ENCODE peak calls at places on chromosome 15, in six cellular contexts. X is neuronal stem cell, R is H9, Z is mesendoderm, P is IMR-90, I is H1. V is an unnamed sample. For H3K4me1, the result is how much of the 10 kb centered on the place peaks cover.

GRCh38 chr15:38192496-38192895 is 60.1 kb upstream of the SPRED1 start:
- DNase-seq in I (no peak), R (no peak), X (no peak), P (no peak), Z (no peak), V (no peak)

GRCh38 chr15:70826634-70827033 is 27.3 kb downstream of the LARP6 start:
- DNase-seq in R (no peak), I (no peak), Z (no peak), X (no peak), P (peak), V (peak)

GRCh38 chr15:58608129-58608590 is 141.3 kb downstream of the ADAM10 start:
- DNase-seq in R (no peak), Z (no peak), P (peak), X (no peak), I (no peak), V (peak)

GRCh38 chr15:94524565-94524964 is 293.2 kb downstream of the MCTP2 start:
- DNase-seq in I (no peak), X (no peak), Z (peak), P (no peak), R (no peak), V (no peak)

GRCh38 chr15:47786371-47786770 is 69.1 kb downstream of the SEMA6D start:
- DNase-seq in I (no peak), Z (no peak), R (no peak), X (no peak), P (peak), V (peak)

GRCh38 chr15:49145651-49146609 is 9.5 kb downstream of the COPS2 start:
- DNase-seq in X (peak), I (no peak), Z (peak), R (no peak), P (peak), V (peak)

GRCh38 chr15:68935400-68935937 is 5.1 kb downstream of the SPESP1 start:
- DNase-seq in P (no peak), I (no peak), X (no peak), R (no peak), Z (no peak), V (no peak)

GRCh38 chr15:85094685-85095084 is 113.0 kb downstream of the PDE8A start:
- DNase-seq in R (no peak), P (peak), Z (no peak), I (no peak), X (no peak), V (peak)

GRCh38 chr15:54482251-54482650 is 504.0 kb downstream of the UNC13C start:
- DNase-seq in P (no peak), X (peak), I (no peak), R (no peak), Z (peak), V (no peak)

GRCh38 chr15:39344662-39345141 is 236.2 kb upstream of the THBS1 start:
- DNase-seq in I (no peak), Z (no peak), R (no peak), P (no peak), X (no peak), V (peak)

GRCh38 chr15:48361690-48362089 is 30.5 kb downstream of the DUT start:
- DNase-seq in X (no peak), Z (no peak), I (no peak), P (peak), R (no peak), V (no peak)

GRCh38 chr15:100116416-100117190 is 225.2 kb downstream of the ADAMTS17 start:
- DNase-seq in I (no peak), Z (no peak), P (no peak), R (no peak), X (no peak), V (no peak)

GRCh38 chr15:20352241-20353200 is 189.1 kb downstream of the GOLGA6L6 start:
- DNase-seq in Z (no peak), X (no peak), I (no peak), R (peak), P (no peak), V (no peak)

GRCh38 chr15:84113919-84114318 is 121.7 kb upstream of the GOLGA6L4 start:
- DNase-seq in Z (no peak), R (no peak), X (no peak), I (no peak), P (no peak), V (no peak)

GRCh38 chr15:70201376-70201775 is 103.7 kb upstream of the TLE3 start:
- DNase-seq in Z (no peak), R (no peak), X (no peak), P (no peak), I (no peak), V (no peak)

GRCh38 chr15:96687388-96688107 is 357.0 kb downstream of the NR2F2 start:
- DNase-seq in X (no peak), Z (peak), P (no peak), I (no peak), R (no peak), V (no peak)

GRCh38 chr15:88932875-88933330 is 19.7 kb upstream of the MFGE8 start:
- DNase-seq in I (peak), X (no peak), P (no peak), Z (no peak), R (no peak), V (no peak)

GRCh38 chr15:69659454-69660050 is 206.9 kb downstream of the RPLP1 start:
- DNase-seq in P (no peak), R (no peak), X (no peak), I (no peak), Z (no peak), V (no peak)

GRCh38 chr15:62847900-62848489 is 194.6 kb upstream of the TPM1 start:
- DNase-seq in R (peak), I (peak), X (peak), P (peak), Z (peak), V (peak)

GRCh38 chr15:88335074-88335473 is 78.5 kb upstream of the NTRK3 start:
- DNase-seq in I (no peak), R (no peak), X (no peak), P (no peak), Z (peak), V (no peak)

GRCh38 chr15:63374686-63375520 is 6.7 kb downstream of the CA12 start:
- DNase-seq in R (no peak), X (no peak), I (no peak), P (peak), Z (no peak), V (peak)

GRCh38 chr15:62495670-62496328 is 330.7 kb upstream of the C2CD4B start:
- DNase-seq in X (no peak), I (no peak), R (no peak), P (peak), Z (peak), V (peak)

GRCh38 chr15:76285241-76285825 is 25.9 kb downstream of the ETFA start:
- DNase-seq in R (no peak), P (peak), Z (no peak), X (no peak), I (no peak), V (peak)

GRCh38 chr15:51097553-51098330 is 3.0 kb upstream of the TNFAIP8L3 start:
- DNase-seq in R (no peak), I (no peak), P (peak), Z (no peak), X (no peak), V (peak)

GRCh38 chr15:52134502-52135144 is 22.0 kb upstream of the BCL2L10 start:
- DNase-seq in R (no peak), Z (no peak), P (no peak), X (no peak), I (no peak), V (no peak)

GRCh38 chr15:45642203-45642932 is 7.5 kb downstream of the SQOR start:
- DNase-seq in Z (peak), I (no peak), P (peak), X (no peak), R (no peak), V (peak)

GRCh38 chr15:92897620-92898019 is 2.5 kb upstream of the CHD2 start:
- DNase-seq in P (no peak), Z (no peak), R (no peak), X (no peak), I (no peak), V (no peak)
- H3K4me1 ChIP-seq in P (under half), Z (under half), R (under half), X (under half), I (under half), V (under half)

DNA sequence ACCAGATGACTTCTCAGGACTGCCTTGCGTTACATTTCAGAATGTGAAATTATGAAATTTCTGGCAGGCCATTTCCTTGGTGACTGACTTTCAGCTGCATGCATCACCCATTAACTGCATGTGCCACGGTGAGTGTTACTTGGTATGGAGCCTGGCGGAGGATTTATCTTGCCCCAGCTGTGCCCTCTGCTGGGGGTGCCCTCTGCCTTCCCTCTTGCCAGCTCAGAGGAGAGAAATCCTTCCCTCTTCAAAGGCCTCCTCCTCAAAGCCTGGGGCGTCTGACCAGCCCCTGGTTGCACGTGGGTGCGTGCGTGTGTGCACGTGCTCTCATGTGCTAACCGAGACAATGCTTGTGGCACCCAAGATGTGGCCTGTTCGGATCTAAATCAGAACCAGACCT is 57.8 kb upstream of the CTSH start:
- DNase-seq in Z (no peak), I (no peak), X (no peak), P (no peak), R (no peak), V (no peak)
- H2AK5ac ChIP-seq in Z (no peak), I (no peak), X (no peak), P (peak), R (no peak), V (peak)

DNA sequence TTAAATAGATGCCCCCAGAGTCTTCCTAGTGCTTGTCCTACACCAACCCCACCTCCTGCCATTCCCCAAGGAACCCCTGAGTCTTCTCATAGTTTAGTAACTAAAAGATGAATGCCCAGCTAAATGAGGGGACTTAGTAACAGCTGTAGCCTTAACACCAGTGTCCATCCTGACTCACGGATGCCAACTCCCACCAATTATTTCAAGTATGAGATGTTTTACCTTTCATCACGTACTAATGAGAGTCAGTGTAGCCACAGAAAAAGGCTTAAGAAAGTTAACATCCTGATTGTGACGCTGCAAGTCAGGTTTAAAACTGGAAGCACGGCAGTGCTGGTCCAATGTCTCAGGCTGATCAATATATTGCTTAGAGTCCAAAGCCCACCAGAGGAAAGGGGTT is 109.9 kb downstream of the FMN1 start:
- DNase-seq in I (no peak), Z (no peak), P (no peak), X (no peak), R (no peak), V (no peak)
- H2BK15ac ChIP-seq in I (no peak), Z (peak), P (peak), X (no peak), R (no peak), V (no peak)

DNA sequence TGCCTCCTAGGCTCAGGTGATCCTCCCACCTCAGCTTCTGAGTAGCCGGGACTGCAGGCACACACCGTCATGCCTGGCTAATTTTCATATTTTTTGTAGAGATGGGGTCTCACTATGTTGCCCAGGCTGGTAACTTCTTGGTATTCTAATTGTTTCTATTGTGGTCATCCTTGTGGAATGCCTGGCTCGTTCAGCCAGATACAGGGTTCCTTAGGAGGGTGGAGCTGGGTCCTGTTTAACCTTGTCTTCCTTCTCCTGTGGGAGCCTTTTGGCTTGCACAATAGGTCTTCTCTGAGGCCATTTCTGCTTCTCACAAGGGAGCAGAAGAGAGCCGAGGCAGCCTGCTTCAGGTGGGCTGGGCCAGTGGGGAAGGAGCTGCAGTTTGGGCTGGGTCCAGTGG is 15.7 kb downstream of the PLEKHO2 start:
- DNase-seq in X (no peak), I (no peak), Z (peak), P (peak), R (peak), V (peak)
- H3K4me1 ChIP-seq in X (under half), I (under half), Z (under half), P (half or more), R (under half), V (half or more)

GRCh38 chr15:98894312-98894711 is 113.3 kb downstream of the PGPEP1L start:
- DNase-seq in P (no peak), R (no peak), I (no peak), X (no peak), Z (no peak), V (no peak)

GRCh38 chr15:98889930-98890695 is 117.5 kb downstream of the PGPEP1L start:
- DNase-seq in I (no peak), R (no peak), P (peak), X (no peak), Z (peak), V (peak)

GRCh38 chr15:98893407-98893806 is 114.2 kb downstream of the PGPEP1L start:
- DNase-seq in P (no peak), Z (no peak), X (no peak), R (no peak), I (no peak), V (no peak)

GRCh38 chr15:98888839-98889479 is 118.6 kb downstream of the PGPEP1L start:
- DNase-seq in P (peak), X (no peak), I (no peak), Z (no peak), R (no peak), V (peak)

GRCh38 chr15:98891301-98891700 is 116.3 kb downstream of the PGPEP1L start:
- DNase-seq in Z (no peak), R (no peak), X (no peak), P (no peak), I (no peak), V (no peak)
- H2AK5ac ChIP-seq in Z (no peak), R (no peak), X (peak), P (peak), I (no peak), V (peak)

GRCh38 chr15:67196672-67197363 is 57.6 kb downstream of the AAGAB start:
- DNase-seq in I (no peak), P (peak), Z (no peak), X (no peak), R (no peak), V (peak)
- H2BK15ac ChIP-seq in I (no peak), P (peak), Z (no peak), X (no peak), R (no peak), V (no peak)

DNA sequence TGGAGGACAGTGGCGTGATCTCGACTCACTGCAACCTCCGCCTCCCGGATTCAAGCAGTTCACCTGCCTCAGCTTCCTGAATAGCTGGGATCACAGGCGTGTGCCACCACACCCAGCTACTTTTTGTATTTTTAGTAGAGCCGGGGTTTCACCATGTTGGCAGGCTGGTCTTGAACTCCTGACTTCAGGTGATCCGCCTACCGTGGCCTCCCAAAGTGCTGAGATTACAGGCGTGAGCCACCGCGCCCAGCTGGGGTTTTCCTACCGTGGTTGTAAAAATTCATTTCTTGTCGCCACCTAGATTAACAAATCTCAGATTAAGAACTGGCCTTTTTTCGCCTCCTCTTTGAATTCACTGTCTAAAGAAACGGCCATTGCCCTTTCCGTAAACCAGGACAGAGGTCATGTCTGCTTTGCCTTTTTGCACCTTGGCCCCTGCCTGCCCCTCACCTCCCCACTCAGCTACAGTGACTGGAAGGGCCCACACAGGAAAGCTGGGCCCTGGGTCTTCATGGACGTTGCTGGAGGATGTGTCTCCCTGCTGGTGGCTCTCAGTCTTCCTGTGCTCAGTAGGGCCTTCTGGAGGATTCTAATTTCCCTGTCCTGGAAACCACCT is 17.2 kb downstream of the ZNF710 start:
- DNase-seq in I (no peak), X (no peak), P (no peak), R (no peak), Z (no peak), V (no peak)
- H3K4me1 ChIP-seq in I (under half), X (under half), P (under half), R (under half), Z (under half), V (under half)

DNA sequence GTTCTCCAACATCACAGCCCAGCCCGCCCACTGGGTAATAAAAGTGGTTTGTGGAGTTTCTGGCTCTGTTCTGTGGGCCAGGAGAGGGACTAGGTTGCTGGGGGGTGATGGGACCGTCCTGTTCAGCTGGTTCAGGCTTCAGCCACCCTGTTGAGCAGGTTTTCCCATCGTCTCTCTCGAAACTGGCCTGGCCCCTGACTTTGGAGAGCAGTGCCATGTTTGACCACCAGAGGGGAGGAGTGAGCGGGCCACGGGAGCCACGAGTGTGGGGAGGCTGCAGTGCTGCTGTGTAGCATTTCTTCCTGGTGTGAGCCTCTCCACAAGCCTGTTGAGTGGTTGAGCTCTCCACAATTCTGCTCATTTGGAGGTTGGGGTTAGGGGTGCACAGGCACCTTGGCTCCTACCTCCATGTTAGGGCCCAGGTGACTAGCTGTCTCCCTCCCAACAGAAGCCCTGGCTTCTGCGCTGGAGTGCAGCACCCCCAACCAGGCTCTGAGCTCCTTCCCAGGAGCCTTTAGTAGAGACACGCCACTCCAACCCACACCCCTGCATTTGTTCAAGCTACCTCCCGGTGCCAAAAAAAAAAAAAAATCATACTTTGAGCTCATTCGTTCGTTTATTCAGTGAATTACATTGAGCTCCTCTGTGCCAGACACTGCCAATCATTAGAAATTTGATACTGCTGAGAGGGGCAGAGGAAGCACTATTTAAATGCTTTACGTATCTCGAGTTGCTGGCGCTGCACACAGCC is 13.9 kb downstream of the SPINT1 start:
- DNase-seq in Z (peak), X (peak), P (peak), I (peak), R (peak), V (peak)
- H2AK5ac ChIP-seq in Z (no peak), X (no peak), P (no peak), I (no peak), R (no peak), V (no peak)